ENCODE peak calls at places on chromosomes 4 and X, in four cellular contexts. One of them, this sample, is unnamed.

GRCh38 chr4:113080050-113080449 is 30.6 kb downstream of the ANK2 start:
- DNase-seq in H9: no peak
- DNase-seq in glutamatergic neuron: no peak
- DNase-seq in A172: peak
- DNase-seq in this sample: no peak

GRCh38 chrX:115968436-115969252 is 201.9 kb upstream of the AGTR2 start:
- DNase-seq in A172: peak
- DNase-seq in glutamatergic neuron: peak
- DNase-seq in H9: peak
- DNase-seq in this sample: peak

GRCh38 chr4:22634541-22635181 is 58.1 kb upstream of the GBA3 start:
- DNase-seq in A172: no peak
- DNase-seq in glutamatergic neuron: no peak
- DNase-seq in H9: no peak
- DNase-seq in this sample: no peak

GRCh38 chr4:148203056-148203898 is 238.9 kb downstream of the NR3C2 start:
- DNase-seq in glutamatergic neuron: no peak
- DNase-seq in A172: no peak
- DNase-seq in H9: peak
- DNase-seq in this sample: no peak

GRCh38 chrX:7190157-7190556 is 42.2 kb upstream of the PUDP start:
- DNase-seq in H9: no peak
- DNase-seq in A172: no peak
- DNase-seq in glutamatergic neuron: no peak
- DNase-seq in this sample: no peak

GRCh38 chrX:48918303-48918643 is 551 bp downstream of the PIM2 start:
- DNase-seq in A172: no peak
- DNase-seq in glutamatergic neuron: no peak
- DNase-seq in H9: no peak
- DNase-seq in this sample: peak

GRCh38 chr4:3338976-3339531 is 46.2 kb downstream of the RGS12 start:
- DNase-seq in glutamatergic neuron: no peak
- DNase-seq in H9: no peak
- DNase-seq in A172: no peak
- DNase-seq in this sample: no peak

GRCh38 chr4:148214529-148215166 is 227.6 kb downstream of the NR3C2 start:
- DNase-seq in H9: no peak
- DNase-seq in glutamatergic neuron: no peak
- DNase-seq in A172: no peak
- DNase-seq in this sample: no peak

GRCh38 chr4:123055943-123056342 is 133.5 kb upstream of the NUDT6 start:
- DNase-seq in A172: no peak
- DNase-seq in glutamatergic neuron: no peak
- DNase-seq in H9: no peak
- DNase-seq in this sample: no peak

GRCh38 chr4:10003666-10004065 is 17.6 kb downstream of the SLC2A9 start:
- DNase-seq in glutamatergic neuron: no peak
- DNase-seq in H9: no peak
- DNase-seq in A172: no peak
- DNase-seq in this sample: no peak

GRCh38 chr4:98510757-98511517 is 147.5 kb downstream of the TSPAN5 start:
- DNase-seq in H9: no peak
- DNase-seq in A172: no peak
- DNase-seq in glutamatergic neuron: no peak
- DNase-seq in this sample: no peak

GRCh38 chr4:184969610-184970009 is 48.7 kb upstream of the HELT start:
- DNase-seq in H9: peak
- DNase-seq in A172: no peak
- DNase-seq in glutamatergic neuron: no peak
- DNase-seq in this sample: no peak

GRCh38 chr4:10164877-10165283 is 48.3 kb upstream of the WDR1 start:
- DNase-seq in glutamatergic neuron: peak
- DNase-seq in H9: peak
- DNase-seq in A172: peak
- DNase-seq in this sample: peak

GRCh38 chrX:28920141-28920540 is 332.9 kb downstream of the IL1RAPL1 start:
- DNase-seq in A172: no peak
- DNase-seq in glutamatergic neuron: no peak
- DNase-seq in H9: no peak
- DNase-seq in this sample: no peak

GRCh38 chr4:123398151-123398802 is 1.7 kb downstream of the SPRY1 start:
- DNase-seq in A172: no peak
- DNase-seq in glutamatergic neuron: peak
- DNase-seq in H9: peak
- DNase-seq in this sample: peak

GRCh38 chr4:108607426-108607825 is 12.9 kb upstream of the RPL34 start:
- DNase-seq in glutamatergic neuron: no peak
- DNase-seq in H9: no peak
- DNase-seq in A172: no peak
- DNase-seq in this sample: no peak

GRCh38 chrX:22373094-22373493 is 100.4 kb downstream of the CBLL2 start:
- DNase-seq in glutamatergic neuron: no peak
- DNase-seq in H9: no peak
- DNase-seq in A172: no peak
- DNase-seq in this sample: no peak

GRCh38 chr4:74230902-74231499 is 73.1 kb downstream of the MTHFD2L start:
- DNase-seq in A172: peak
- DNase-seq in H9: no peak
- DNase-seq in glutamatergic neuron: no peak
- DNase-seq in this sample: no peak

GRCh38 chr4:91114386-91114785 is 987.2 kb downstream of the CCSER1 start:
- DNase-seq in glutamatergic neuron: no peak
- DNase-seq in A172: no peak
- DNase-seq in H9: peak
- DNase-seq in this sample: no peak

GRCh38 chr4:1237981-1238675 is 10.8 kb downstream of the CTBP1 start:
- DNase-seq in H9: no peak
- DNase-seq in glutamatergic neuron: no peak
- DNase-seq in A172: no peak
- DNase-seq in this sample: no peak

GRCh38 chrX:55342533-55343501 is 78.1 kb upstream of the PAGE3 start:
- DNase-seq in glutamatergic neuron: peak
- DNase-seq in A172: peak
- DNase-seq in H9: peak
- DNase-seq in this sample: no peak

GRCh38 chr4:155419266-155419665 is 42.5 kb upstream of the MAP9 start:
- DNase-seq in glutamatergic neuron: no peak
- DNase-seq in A172: no peak
- DNase-seq in H9: no peak
- DNase-seq in this sample: no peak

GRCh38 chr4:76374744-76375143 is 46.2 kb downstream of the CCDC158 start:
- DNase-seq in H9: no peak
- DNase-seq in glutamatergic neuron: no peak
- DNase-seq in A172: no peak
- DNase-seq in this sample: no peak

GRCh38 chrX:39894626-39895025 is 203.1 kb downstream of the BCOR start:
- DNase-seq in glutamatergic neuron: no peak
- DNase-seq in A172: peak
- DNase-seq in H9: no peak
- DNase-seq in this sample: no peak

GRCh38 chrX:54715621-54716020 is 82.4 kb downstream of the ITIH6 start:
- DNase-seq in H9: no peak
- DNase-seq in glutamatergic neuron: no peak
- DNase-seq in A172: no peak
- DNase-seq in this sample: no peak

GRCh38 chr4:56215138-56215793 is 172.0 kb downstream of the AASDH start:
- DNase-seq in glutamatergic neuron: no peak
- DNase-seq in H9: no peak
- DNase-seq in A172: peak
- DNase-seq in this sample: no peak

GRCh38 chr4:142416121-142416520 is 430.0 kb downstream of the INPP4B start:
- DNase-seq in A172: peak
- DNase-seq in glutamatergic neuron: no peak
- DNase-seq in H9: no peak
- DNase-seq in this sample: no peak

GRCh38 chr4:88225216-88226107 is 58.9 kb downstream of the PPM1K start:
- DNase-seq in H9: no peak
- DNase-seq in glutamatergic neuron: no peak
- DNase-seq in A172: peak
- DNase-seq in this sample: no peak

GRCh38 chr4:106423791-106424190 is 55.2 kb upstream of the GIMD1 start:
- DNase-seq in glutamatergic neuron: no peak
- DNase-seq in A172: no peak
- DNase-seq in H9: no peak
- DNase-seq in this sample: no peak

GRCh38 chrX:74080165-74080564 is 223.8 kb upstream of the ZCCHC13 start:
- DNase-seq in glutamatergic neuron: no peak
- DNase-seq in H9: no peak
- DNase-seq in A172: no peak
- DNase-seq in this sample: no peak

GRCh38 chr4:1336079-1336478 is 10.9 kb upstream of the UVSSA start:
- DNase-seq in A172: no peak
- DNase-seq in H9: no peak
- DNase-seq in glutamatergic neuron: no peak
- DNase-seq in this sample: no peak

GRCh38 chr4:156169011-156169410 is 215.3 kb upstream of the CTSO start:
- DNase-seq in A172: peak
- DNase-seq in H9: peak
- DNase-seq in glutamatergic neuron: no peak
- DNase-seq in this sample: peak

This sample was measured in ecto neural progenitor cell.